ENCODE peak calls at places on chromosome 7, in nine cellular contexts. I is astrocyte, X is psoas muscle, U is AG09319, L is A549, A is choroid plexus epithelial cell, D is Peyer's patch, F is kidney epithelial cell, Y is WTC11. R is an unnamed sample.

GRCh38 chr7:12601302-12601869 is 30.9 kb downstream of the SCIN start:
- DNase-seq in U (no peak), L (no peak), X (no peak), I (no peak), A (no peak), D (no peak), Y (no peak), F (no peak), R (no peak)

GRCh38 chr7:6607651-6608051 is 7.8 kb upstream of the ZNF853 start:
- DNase-seq in D (no peak), U (no peak), F (no peak), L (no peak), Y (no peak), X (no peak), I (no peak), A (no peak), R (no peak)

GRCh38 chr7:140696024-140696678 is 357 bp upstream of the NDUFB2 start:
- DNase-seq in X (peak), I (peak), Y (no peak), A (peak), L (no peak), F (peak), U (peak), D (peak), R (no peak)

GRCh38 chr7:12291870-12292269 is 80.8 kb downstream of the TMEM106B start:
- DNase-seq in L (peak), F (no peak), U (no peak), D (no peak), A (peak), Y (no peak), X (no peak), I (no peak), R (no peak)

GRCh38 chr7:132557489-132558044 is 18.7 kb downstream of the PLXNA4 start:
- DNase-seq in A (peak), Y (no peak), D (no peak), I (peak), X (no peak), U (no peak), F (no peak), L (peak), R (no peak)

GRCh38 chr7:23247602-23248335 is 1.2 kb downstream of the GPNMB start:
- DNase-seq in X (peak), Y (peak), L (no peak), F (no peak), A (peak), D (no peak), U (no peak), I (no peak), R (no peak)

GRCh38 chr7:148395990-148396716 is 194.4 kb upstream of the C7orf33 start:
- DNase-seq in Y (no peak), I (no peak), U (no peak), X (no peak), L (peak), F (no peak), A (no peak), D (no peak), R (no peak)

GRCh38 chr7:55546826-55547225 is 25.5 kb downstream of the VOPP1 start:
- DNase-seq in L (peak), D (no peak), U (peak), X (peak), F (peak), Y (no peak), I (peak), A (peak), R (peak)

GRCh38 chr7:17921891-17922416 is 18.3 kb downstream of the SNX13 start:
- DNase-seq in L (no peak), D (no peak), A (no peak), Y (no peak), X (no peak), F (no peak), U (no peak), I (peak), R (no peak)

GRCh38 chr7:33392143-33392542 is 262.8 kb downstream of the BBS9 start:
- DNase-seq in U (no peak), L (no peak), D (no peak), I (no peak), Y (no peak), X (no peak), A (no peak), F (peak), R (peak)

GRCh38 chr7:24665564-24666294 is 91.5 kb downstream of the GSDME start:
- DNase-seq in Y (peak), X (no peak), I (peak), U (peak), D (peak), A (peak), F (no peak), L (peak), R (no peak)

GRCh38 chr7:151704969-151705743 is 171.8 kb downstream of the PRKAG2 start:
- DNase-seq in Y (no peak), A (no peak), I (no peak), U (no peak), D (no peak), X (no peak), F (no peak), L (no peak), R (no peak)

GRCh38 chr7:102101926-102102325 is 184.7 kb upstream of the SH2B2 start:
- DNase-seq in F (no peak), D (no peak), Y (no peak), A (no peak), L (no peak), U (no peak), X (no peak), I (no peak), R (no peak)

GRCh38 chr7:132904209-132904608 is 177.7 kb downstream of the CHCHD3 start:
- DNase-seq in U (no peak), F (no peak), L (no peak), X (no peak), I (no peak), A (no peak), Y (no peak), D (no peak), R (no peak)

GRCh38 chr7:348480-348844 is 58.5 kb downstream of the FOXL3 start:
- DNase-seq in Y (no peak), I (no peak), X (no peak), F (no peak), A (no peak), L (no peak), D (no peak), U (no peak), R (no peak)

GRCh38 chr7:30934225-30934624 is 22.6 kb downstream of the AQP1 start:
- DNase-seq in I (no peak), X (no peak), F (no peak), Y (no peak), U (no peak), L (no peak), D (no peak), A (no peak), R (no peak)

GRCh38 chr7:114789942-114790341 is 132.0 kb upstream of the MDFIC start:
- DNase-seq in X (no peak), D (no peak), A (peak), Y (no peak), L (no peak), I (peak), F (peak), U (peak), R (peak)

GRCh38 chr7:2785071-2785500 is 59.0 kb downstream of the GNA12 start:
- DNase-seq in D (no peak), U (no peak), I (peak), Y (no peak), L (no peak), A (peak), X (no peak), F (peak), R (peak)

GRCh38 chr7:96739609-96740008 is 30.0 kb upstream of the SEM1 start:
- DNase-seq in I (no peak), D (no peak), F (no peak), X (no peak), Y (no peak), L (no peak), U (no peak), A (peak), R (no peak)

GRCh38 chr7:132355048-132355447 is 221.2 kb downstream of the PLXNA4 start:
- DNase-seq in A (no peak), D (no peak), L (no peak), U (no peak), I (no peak), F (no peak), Y (no peak), X (no peak), R (no peak)

GRCh38 chr7:51077951-51078350 is 238.7 kb downstream of the COBL start:
- DNase-seq in I (peak), A (no peak), F (no peak), X (no peak), U (no peak), L (no peak), D (no peak), Y (no peak), R (no peak)

GRCh38 chr7:2175514-2175913 is 57.2 kb downstream of the MAD1L1 start:
- DNase-seq in L (peak), Y (no peak), I (peak), U (peak), A (peak), X (no peak), D (no peak), F (peak), R (peak)

GRCh38 chr7:139523199-139523941 is at the start of gene CLEC2L:
- DNase-seq in I (no peak), Y (peak), D (no peak), U (no peak), X (no peak), F (no peak), L (no peak), A (peak), R (no peak)

DNA sequence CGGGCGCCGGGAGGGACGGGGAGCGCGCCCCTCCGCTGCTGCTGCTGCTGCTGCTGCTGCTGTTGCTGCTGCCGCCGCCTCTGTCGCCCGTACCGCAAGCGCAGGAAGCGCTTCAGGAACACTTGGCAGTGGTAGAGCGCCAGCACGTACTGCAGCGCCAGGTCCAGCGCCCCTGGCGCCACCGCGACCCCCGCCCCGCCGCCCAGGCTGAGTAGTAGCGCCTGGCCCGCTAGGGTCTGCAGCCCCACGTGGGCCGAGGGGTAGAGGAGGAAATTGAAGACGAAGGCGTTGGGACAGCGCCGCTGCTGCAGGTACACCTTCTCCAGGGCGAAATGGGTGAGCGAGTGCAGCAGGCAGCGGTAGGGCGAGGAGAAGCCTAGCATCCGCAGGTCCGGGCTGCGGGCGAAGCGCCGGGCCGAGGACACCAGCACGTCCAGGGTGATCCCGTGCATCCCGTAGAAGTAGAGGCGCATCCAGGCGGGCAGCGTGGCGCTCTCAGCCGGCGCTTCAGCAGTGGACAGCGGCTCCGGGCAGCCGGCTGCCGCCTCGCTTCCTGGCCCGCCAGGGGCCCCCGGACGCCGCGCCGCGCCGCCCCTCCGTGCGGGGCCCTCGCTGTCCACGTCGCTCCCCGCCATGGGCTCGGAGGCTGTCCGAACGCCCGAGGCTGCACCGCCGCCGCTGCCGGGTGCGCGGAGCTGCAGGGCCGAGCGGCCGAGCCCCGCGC is at the start of gene TMEM229A:
- DNase-seq in L (peak), D (peak), I (peak), Y (peak), U (no peak), F (peak), X (peak), A (peak), R (no peak)
- TF ChIP-seq CTCF in L (peak), D (peak), I (no peak), Y (no peak), U (no peak), F (no peak), X (no peak), A (no peak), R (no peak)

GRCh38 chr7:45111298-45112223 is at the start of gene TBRG4:
- DNase-seq in D (peak), L (peak), A (peak), F (peak), U (peak), I (peak), X (peak), Y (peak), R (peak)
- TF ChIP-seq CTCF in D (peak), L (peak), A (peak), F (peak), U (peak), I (peak), X (peak), Y (no peak), R (peak)

GRCh38 chr7:40509301-40509700 is 374.5 kb downstream of the SUGCT start:
- DNase-seq in A (no peak), U (no peak), L (no peak), I (no peak), Y (no peak), D (no peak), X (no peak), F (no peak), R (no peak)

GRCh38 chr7:40506158-40506557 is 371.4 kb downstream of the SUGCT start:
- DNase-seq in L (no peak), X (no peak), U (no peak), A (no peak), I (no peak), Y (no peak), F (no peak), D (no peak), R (no peak)

GRCh38 chr7:40502359-40502758 is 367.6 kb downstream of the SUGCT start:
- DNase-seq in U (no peak), F (no peak), I (no peak), L (no peak), D (no peak), Y (no peak), A (no peak), X (no peak), R (no peak)

DNA sequence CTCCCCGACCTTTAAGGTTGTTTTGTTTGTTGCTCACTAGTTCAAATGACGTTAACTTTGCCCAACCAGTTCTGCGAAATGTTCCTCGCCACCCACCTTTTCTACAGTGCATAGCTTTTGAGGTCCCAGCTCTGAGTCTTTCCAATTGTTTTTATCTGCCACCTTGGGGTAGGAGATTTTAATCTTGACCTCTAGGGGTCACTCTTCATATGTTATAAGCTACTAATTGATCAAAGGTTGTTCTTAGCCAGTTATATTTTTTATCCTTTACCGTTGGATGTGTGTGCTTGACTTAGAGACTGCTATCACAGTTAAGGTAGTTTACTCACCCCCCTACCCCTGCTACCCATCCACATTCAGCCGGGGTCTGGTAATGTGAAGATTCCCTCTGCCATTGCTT is 372.4 kb downstream of the SUGCT start:
- DNase-seq in F (no peak), L (peak), X (no peak), Y (no peak), D (no peak), I (no peak), U (no peak), A (peak), R (no peak)
- TF ChIP-seq CTCF in F (no peak), L (peak), X (peak), Y (peak), D (peak), I (no peak), U (no peak), A (no peak), R (peak)

DNA sequence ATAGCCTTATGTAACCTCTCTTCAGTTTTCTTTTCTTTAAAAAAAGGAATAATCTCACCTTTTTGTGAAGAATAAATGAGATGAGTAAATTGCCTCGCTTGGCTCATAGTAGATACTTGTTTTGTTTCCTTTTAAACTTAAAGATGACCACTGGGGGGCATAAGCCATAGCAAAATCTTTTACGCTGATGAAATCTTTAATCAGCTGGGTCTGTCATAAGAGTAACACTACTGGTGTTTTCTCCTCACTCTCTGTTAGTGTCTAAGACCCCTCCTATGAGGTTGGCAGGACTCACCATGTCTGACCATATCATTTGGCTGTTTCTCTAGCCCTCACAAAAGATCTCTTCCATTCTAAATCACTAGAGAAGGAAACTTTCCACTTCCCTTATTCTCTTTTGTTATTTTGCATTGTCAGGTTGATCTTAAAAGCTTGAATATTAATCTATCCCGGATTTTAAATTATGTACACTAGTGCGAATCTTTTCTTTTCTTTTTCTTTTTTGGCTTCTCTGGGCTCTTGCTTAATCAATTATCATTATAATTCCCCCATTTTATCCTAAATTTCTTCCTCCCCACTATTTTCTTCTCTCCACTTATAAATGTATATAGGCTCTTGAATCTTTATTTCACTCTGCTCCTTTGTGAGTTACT is 12.5 kb downstream of the STAG3 start:
- DNase-seq in D (no peak), U (no peak), X (no peak), F (no peak), A (peak), L (peak), I (peak), Y (no peak), R (no peak)
- TF ChIP-seq CTCF in D (peak), U (peak), X (peak), F (no peak), A (peak), L (peak), I (peak), Y (no peak), R (peak)

DNA sequence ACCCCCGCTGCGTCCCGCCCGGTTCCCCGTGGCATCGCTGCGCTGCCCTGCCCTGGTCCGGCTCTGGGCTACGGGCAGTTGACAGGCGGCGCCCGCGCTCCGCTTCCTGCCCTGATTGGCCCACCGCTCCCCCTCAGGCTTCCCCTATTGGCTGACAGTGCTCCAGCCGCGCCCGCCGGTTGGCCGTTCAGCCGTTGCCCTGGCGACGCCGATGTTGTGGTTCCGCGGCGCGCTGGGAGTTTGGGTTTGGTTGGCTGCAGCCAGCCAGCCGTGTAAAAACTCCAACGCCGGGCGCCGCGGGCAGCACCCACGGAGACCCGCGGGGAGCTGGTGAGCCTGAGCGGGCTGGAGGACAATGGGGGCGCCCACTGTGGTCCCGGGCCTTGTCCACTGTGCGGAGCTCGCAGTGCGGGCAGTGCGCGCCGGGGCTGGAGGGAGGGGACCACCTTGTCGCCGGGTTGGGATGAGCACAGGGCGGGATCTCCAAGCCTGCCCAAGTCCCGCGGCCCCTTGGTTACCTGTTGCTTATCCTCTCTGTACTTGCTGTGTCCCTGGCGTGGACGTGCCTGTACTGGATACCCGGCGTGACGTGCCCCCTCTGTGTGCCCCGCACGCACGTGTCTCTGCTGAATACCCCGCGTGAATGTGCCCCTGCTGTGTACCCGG is at the start of gene C7orf57:
- DNase-seq in U (peak), D (peak), Y (peak), F (peak), A (peak), I (peak), L (peak), X (peak), R (peak)
- TF ChIP-seq CTCF in U (peak), D (peak), Y (no peak), F (no peak), A (no peak), I (no peak), L (peak), X (peak), R (no peak)